ENCODE peak calls at places on chromosomes 11 and 22, in four cellular contexts. Y is left lung, C is cardiac fibroblast, J is Caco-2. P is an unnamed sample.

GRCh38 chr11:17219016-17219415 is 11.2 kb upstream of the PIK3C2A start:
- DNase-seq in J (no peak), Y (no peak), C (peak; percentile 23), P (no peak)

GRCh38 chr11:26623076-26623666 is 51.1 kb upstream of the MUC15 start:
- DNase-seq in J (no peak), Y (no peak), C (peak; percentile 27), P (no peak)

GRCh38 chr11:123430736-123431356 is 777 bp downstream of the GRAMD1B start:
- DNase-seq in C (peak; percentile 53), J (peak; percentile 40), Y (peak; percentile 96), P (peak; percentile 84)

GRCh38 chr11:827146-827860 is 416 bp upstream of the CRACR2B start:
- DNase-seq in Y (peak; percentile 90), C (no peak), J (peak; percentile 79), P (no peak)

GRCh38 chr11:14725150-14725549 is 81.5 kb downstream of the PDE3B start:
- DNase-seq in J (no peak), C (no peak), Y (no peak), P (no peak)

GRCh38 chr11:68373810-68374501 is 61.6 kb downstream of the LRP5 start:
- DNase-seq in C (peak; percentile 32), Y (no peak), J (no peak), P (no peak)

GRCh38 chr11:82814379-82814778 is 80.7 kb upstream of the FAM181B start:
- DNase-seq in C (no peak), J (no peak), Y (no peak), P (peak; percentile 96)

GRCh38 chr11:704189-704798 is 1.7 kb upstream of the EPS8L2 start:
- DNase-seq in C (no peak), Y (no peak), J (no peak), P (no peak)

GRCh38 chr11:15199693-15200092 is 85.0 kb downstream of the INSC start:
- DNase-seq in C (peak; percentile 39), J (no peak), Y (no peak), P (no peak)

GRCh38 chr11:14971865-14972580 is at the start of gene CALCA:
- DNase-seq in C (no peak), J (no peak), Y (peak; percentile 73), P (no peak)

GRCh38 chr11:113242767-113243397 is 71.5 kb upstream of the TTC12 start:
- DNase-seq in Y (no peak), C (peak; percentile 65), J (no peak), P (no peak)

GRCh38 chr22:42010778-42011177 is 12.2 kb downstream of the WBP2NL start:
- DNase-seq in C (no peak), J (no peak), Y (no peak), P (no peak)

GRCh38 chr11:35714882-35715612 is 52.5 kb downstream of the TRIM44 start:
- DNase-seq in J (no peak), Y (no peak), C (peak; percentile 75), P (no peak)

GRCh38 chr11:117057317-117057716 is 40.9 kb downstream of the SIK3 start:
- DNase-seq in C (no peak), Y (no peak), J (no peak), P (no peak)

GRCh38 chr11:15850992-15851615 is 505.2 kb downstream of the SOX6 start:
- DNase-seq in J (no peak), Y (no peak), C (no peak), P (no peak)

GRCh38 chr11:131993291-131993690 is 622.9 kb downstream of the NTM start:
- DNase-seq in Y (no peak), J (no peak), C (no peak), P (no peak)

GRCh38 chr11:48050304-48050703 is 69.9 kb downstream of the PTPRJ start:
- DNase-seq in Y (no peak), J (no peak), C (no peak), P (no peak)

GRCh38 chr11:27238811-27239210 is 124.2 kb downstream of the CCDC34 start:
- DNase-seq in J (no peak), Y (no peak), C (no peak), P (no peak)

GRCh38 chr11:57299150-57299737 is 25.5 kb downstream of the TNKS1BP1 start:
- DNase-seq in Y (no peak), C (no peak), J (no peak), P (no peak)

GRCh38 chr22:18973264-18974031 is 37.4 kb upstream of the PRODH start:
- DNase-seq in C (no peak), Y (peak; percentile 52), J (no peak), P (no peak)

GRCh38 chr11:9574806-9575530 is 1.5 kb downstream of the WEE1 start:
- DNase-seq in J (peak; percentile 87), C (peak; percentile 88), Y (peak; percentile 86), P (peak; percentile 92)

GRCh38 chr11:73177380-73178091 is 35.4 kb upstream of the FCHSD2 start:
- DNase-seq in C (no peak), Y (no peak), J (peak; percentile 38), P (no peak)
- H3K4me3 ChIP-seq in C (no peak overlapping the region), Y (no peak overlapping the region), J (no peak overlapping the region), P (no peak overlapping the region)

DNA sequence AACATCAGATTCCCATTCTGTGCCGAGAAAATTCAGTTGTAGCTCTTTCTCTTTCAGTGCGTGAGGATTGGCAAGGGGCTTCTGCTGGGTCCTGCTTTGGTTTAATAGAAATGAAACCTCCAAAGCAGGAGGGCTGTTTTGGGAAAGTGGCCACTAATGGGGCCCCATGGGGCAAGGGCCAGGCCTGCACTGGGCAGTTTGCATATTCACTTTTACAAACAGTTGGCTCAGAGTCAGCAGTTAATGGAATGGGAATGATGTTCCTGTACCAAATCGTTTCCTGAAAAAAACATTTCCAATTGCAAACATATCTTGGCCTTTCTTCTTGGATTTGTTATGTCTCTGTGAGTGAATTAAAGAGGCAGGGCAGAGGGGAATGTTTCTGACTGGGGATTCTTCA is 92.1 kb downstream of the PARVA start:
- DNase-seq in Y (no peak), C (no peak), J (no peak), P (no peak)
- H3K4me3 ChIP-seq in Y (no peak overlapping the region), C (no peak overlapping the region), J (no peak overlapping the region), P (no peak overlapping the region)

DNA sequence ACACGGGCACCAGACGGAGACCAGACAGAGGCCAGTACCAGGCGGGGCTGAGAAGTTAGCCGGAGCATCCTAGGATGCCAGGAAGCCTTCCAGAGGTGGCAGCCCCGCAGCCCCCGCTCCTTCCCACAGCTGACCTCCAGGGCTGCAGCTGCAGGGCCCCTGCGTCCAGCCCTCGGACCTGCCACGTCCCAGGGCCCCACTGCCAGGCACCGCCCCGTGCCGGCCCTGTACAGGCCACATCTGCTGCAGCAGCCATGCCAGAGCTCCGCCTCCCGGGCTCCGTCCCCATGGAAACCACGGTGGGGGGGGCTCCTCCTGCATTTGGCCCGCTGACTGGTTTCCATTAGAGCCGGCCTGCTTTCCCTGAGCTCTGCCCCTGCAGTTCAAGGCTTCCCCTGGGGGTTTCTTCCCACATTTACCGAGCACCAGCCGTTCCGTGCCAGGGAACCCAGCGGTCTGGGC is 62.5 kb upstream of the PPARA start:
- DNase-seq in Y (peak; percentile 86), C (peak; percentile 94), J (peak; percentile 35), P (no peak)
- H3K4me3 ChIP-seq in Y (no peak overlapping the region), C (no peak overlapping the region), J (no peak overlapping the region), P (no peak overlapping the region)

DNA sequence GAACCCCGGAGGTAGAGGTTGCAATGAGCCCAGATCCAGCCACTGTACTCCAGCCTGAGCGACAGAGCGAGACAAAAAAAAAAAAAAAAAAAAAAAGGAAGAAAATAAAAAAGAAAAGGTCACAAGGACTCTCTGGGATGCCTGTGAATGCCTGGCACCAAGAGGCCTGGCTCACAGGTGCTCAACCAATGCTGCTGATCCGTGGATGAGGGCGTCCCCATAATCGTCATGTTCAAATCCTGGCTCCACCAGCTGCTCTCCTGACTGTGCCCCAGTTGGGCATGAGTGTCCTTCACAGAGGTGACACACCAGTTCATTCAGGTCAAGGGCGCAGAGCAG is 645 bp upstream of the GAS2L1 start:
- DNase-seq in J (no peak), C (no peak), Y (no peak), P (no peak)
- H3K4me3 ChIP-seq in J (peak overlapping the region; percentile 82), C (no peak overlapping the region), Y (no peak overlapping the region), P (peak overlapping the region; percentile 64)

GRCh38 chr11:120215634-120216033 is 4.8 kb downstream of the OAF start:
- DNase-seq in C (peak; percentile 57), J (no peak), Y (no peak), P (no peak)
- H3K4me3 ChIP-seq in C (no peak overlapping the region), J (no peak overlapping the region), Y (no peak overlapping the region), P (no peak overlapping the region)

DNA sequence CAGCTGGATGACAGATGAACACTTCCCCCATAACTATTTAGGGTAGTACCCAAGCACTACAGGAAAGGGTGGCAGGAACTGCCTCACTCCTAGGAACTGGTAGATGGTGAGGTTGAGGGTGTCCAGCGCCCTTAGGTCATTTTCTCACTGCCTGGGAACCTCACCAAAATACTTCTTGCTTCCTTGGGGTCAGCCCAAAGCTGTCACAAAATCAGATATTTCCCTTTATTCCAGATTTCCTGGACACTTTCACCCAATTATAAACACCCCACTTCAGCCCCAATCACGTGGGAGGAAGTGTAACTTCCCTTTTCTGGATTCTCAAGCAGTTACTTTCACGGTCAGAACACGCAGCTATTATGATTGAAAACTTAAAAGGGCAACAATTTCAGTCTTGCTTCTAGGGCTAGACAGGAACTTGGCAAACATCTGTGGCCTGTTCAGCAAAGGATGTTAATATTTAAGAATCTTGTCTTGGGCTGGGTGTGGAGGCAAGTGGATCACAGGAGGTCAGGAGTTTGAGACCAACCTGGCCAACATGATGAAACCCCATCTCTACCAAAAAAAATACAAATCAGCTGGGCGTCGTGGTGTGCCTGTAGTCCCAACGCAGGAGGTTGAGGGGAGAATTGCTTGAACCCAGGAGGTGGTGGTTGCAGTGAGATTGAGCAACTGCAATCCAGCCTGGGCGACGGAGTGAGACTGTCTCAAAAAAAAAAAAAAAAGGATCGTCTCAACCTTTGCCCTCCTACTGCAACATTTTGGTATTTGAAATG is 4.0 kb downstream of the FTH1 start:
- DNase-seq in J (peak; percentile 21), C (peak; percentile 89), Y (no peak), P (no peak)
- H3K4me3 ChIP-seq in J (no peak overlapping the region), C (peak overlapping the region; percentile 85), Y (no peak overlapping the region), P (no peak overlapping the region)

DNA sequence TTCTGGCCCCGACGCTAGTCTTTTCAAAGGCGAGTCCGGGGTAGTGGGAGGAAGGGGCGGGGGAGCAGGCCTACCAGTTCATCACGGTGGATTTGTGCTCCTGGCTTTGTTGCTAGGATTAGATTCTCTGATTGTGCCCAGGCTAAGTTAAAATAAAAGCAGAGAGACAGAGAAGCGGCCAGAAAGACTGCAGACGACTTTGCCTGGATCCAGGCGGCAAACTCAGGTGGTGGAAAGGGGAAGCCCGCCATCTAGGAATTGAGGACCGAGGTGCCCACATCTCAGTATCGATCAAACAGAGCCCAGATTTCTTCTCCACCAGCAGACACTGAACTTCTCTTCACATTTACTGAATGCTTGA is 2.6 kb downstream of the FAT3 start:
- DNase-seq in Y (no peak), C (no peak), J (no peak), P (no peak)
- H3K4me3 ChIP-seq in Y (no peak overlapping the region), C (no peak overlapping the region), J (no peak overlapping the region), P (no peak overlapping the region)